ENCODE peak calls at places on chromosomes 1 and 21, in six cellular contexts. Z, W, B, C, V and I are unnamed samples.

GRCh38 chr1:39631361-39632331 is 7.8 kb downstream of the HEYL start:
- DNase-seq in C (no peak), Z (no peak), V (peak), B (no peak), W (no peak), I (no peak)

GRCh38 chr1:18256318-18257235 is 149.0 kb downstream of the IGSF21 start:
- DNase-seq in C (no peak), Z (peak), V (peak), W (no peak), B (peak), I (peak)

GRCh38 chr1:19209439-19209989 is 552 bp downstream of the UBR4 start:
- DNase-seq in W (peak), C (peak), B (no peak), Z (no peak), V (peak), I (no peak)

GRCh38 chr21:32978346-32979270 is 47.1 kb upstream of the OLIG2 start:
- DNase-seq in C (no peak), W (no peak), B (no peak), V (no peak), Z (no peak), I (no peak)

GRCh38 chr21:42835211-42835610 is 44.1 kb downstream of the WDR4 start:
- DNase-seq in Z (no peak), C (no peak), B (no peak), V (no peak), W (no peak), I (no peak)

GRCh38 chr1:9010781-9011323 is 15.4 kb downstream of the SLC2A7 start:
- DNase-seq in B (no peak), V (no peak), Z (no peak), C (no peak), W (no peak), I (no peak)

GRCh38 chr1:26957306-26957705 is 3.0 kb downstream of the KDF1 start:
- DNase-seq in W (no peak), C (no peak), B (no peak), Z (no peak), V (peak), I (no peak)

GRCh38 chr1:222286039-222286438 is 261.9 kb downstream of the HHIPL2 start:
- DNase-seq in W (no peak), B (no peak), V (no peak), Z (no peak), C (peak), I (no peak)

GRCh38 chr1:241706967-241707366 is 54.9 kb downstream of the WDR64 start:
- DNase-seq in Z (no peak), W (no peak), V (peak), C (peak), B (no peak), I (no peak)

GRCh38 chr21:44713846-44714245 is 2.5 kb upstream of the TSPEAR start:
- DNase-seq in B (no peak), V (no peak), Z (peak), C (no peak), W (no peak), I (no peak)

GRCh38 chr1:219639843-219640606 is 27.1 kb upstream of the ZC3H11B start:
- DNase-seq in Z (no peak), V (no peak), W (peak), C (no peak), B (no peak), I (no peak)

GRCh38 chr1:156076609-156077429 is 5.4 kb downstream of the MEX3A start:
- DNase-seq in V (no peak), Z (peak), W (no peak), B (peak), C (no peak), I (no peak)

GRCh38 chr1:44524180-44524579 is 119.1 kb downstream of the RNF220 start:
- DNase-seq in Z (peak), B (peak), V (no peak), W (no peak), C (no peak), I (no peak)

GRCh38 chr1:172642970-172643369 is 15.9 kb upstream of the FASLG start:
- DNase-seq in B (no peak), W (no peak), C (no peak), V (no peak), Z (no peak), I (no peak)

GRCh38 chr1:24118410-24119242 is 6.7 kb upstream of the MYOM3 start:
- DNase-seq in W (no peak), C (no peak), Z (no peak), B (no peak), V (no peak), I (no peak)

GRCh38 chr1:6971699-6972098 is 186.4 kb downstream of the CAMTA1 start:
- DNase-seq in V (no peak), W (no peak), B (no peak), C (no peak), Z (no peak), I (no peak)

GRCh38 chr1:151970641-151971040 is 23.0 kb downstream of the S100A10 start:
- DNase-seq in C (no peak), Z (no peak), W (no peak), B (no peak), V (no peak), I (no peak)

GRCh38 chr1:234727018-234727757 is 117.2 kb upstream of the IRF2BP2 start:
- DNase-seq in W (peak), C (no peak), B (no peak), V (no peak), Z (no peak), I (no peak)

GRCh38 chr1:109827466-109827865 is 63.7 kb upstream of the EPS8L3 start:
- DNase-seq in V (no peak), Z (no peak), W (no peak), C (no peak), B (no peak), I (no peak)

GRCh38 chr1:153728305-153729066 is 636 bp downstream of the INTS3 start:
- DNase-seq in C (peak), B (peak), W (peak), Z (peak), V (no peak), I (no peak)

GRCh38 chr21:42010507-42011493 is 640 bp upstream of the ZBTB21 start:
- DNase-seq in Z (no peak), V (peak), C (peak), B (peak), W (no peak), I (peak)

GRCh38 chr21:43371786-43372185 is 55.1 kb downstream of the SIK1 start:
- DNase-seq in V (no peak), Z (no peak), C (no peak), W (no peak), B (no peak), I (no peak)

GRCh38 chr1:173479649-173480048 is 2.5 kb downstream of the PRDX6 start:
- DNase-seq in Z (no peak), V (no peak), B (no peak), C (peak), W (peak), I (no peak)

GRCh38 chr1:243489681-243490080 is 233.8 kb downstream of the SDCCAG8 start:
- DNase-seq in Z (no peak), B (no peak), W (no peak), C (no peak), V (no peak), I (no peak)

GRCh38 chr1:235783148-235783776 is 83.4 kb downstream of the LYST start:
- DNase-seq in W (peak), Z (no peak), C (peak), B (no peak), V (no peak), I (peak)

GRCh38 chr1:172638885-172639831 is 19.7 kb upstream of the FASLG start:
- DNase-seq in W (peak), V (peak), C (peak), Z (no peak), B (no peak), I (no peak)

GRCh38 chr1:110056284-110056680 is 14.2 kb downstream of the ALX3 start:
- DNase-seq in V (no peak), B (no peak), C (no peak), W (no peak), Z (no peak), I (no peak)

GRCh38 chr1:42430751-42431150 is 25.1 kb downstream of the ZMYND12 start:
- DNase-seq in Z (no peak), V (no peak), C (no peak), W (no peak), B (no peak), I (no peak)

GRCh38 chr1:52904590-52905375 is 16.8 kb downstream of the ECHDC2 start:
- DNase-seq in C (no peak), V (no peak), Z (peak), W (no peak), B (peak), I (no peak)

GRCh38 chr21:39029086-39029772 is 154.0 kb downstream of the PSMG1 start:
- DNase-seq in Z (no peak), W (peak), B (no peak), V (no peak), C (peak), I (no peak)

GRCh38 chr21:32771134-32771523 is 426 bp downstream of the PAXBP1 start:
- DNase-seq in Z (peak), V (peak), W (peak), C (peak), B (peak), I (no peak)

GRCh38 chr1:204188959-204189639 is 7.2 kb downstream of the KISS1 start:
- DNase-seq in B (no peak), C (no peak), W (no peak), V (no peak), Z (no peak), I (no peak)

GRCh38 chr1:203650012-203650836 is 23.6 kb downstream of the ATP2B4 start:
- DNase-seq in V (peak), W (peak), Z (peak), B (peak), C (peak), I (no peak)

DNA sequence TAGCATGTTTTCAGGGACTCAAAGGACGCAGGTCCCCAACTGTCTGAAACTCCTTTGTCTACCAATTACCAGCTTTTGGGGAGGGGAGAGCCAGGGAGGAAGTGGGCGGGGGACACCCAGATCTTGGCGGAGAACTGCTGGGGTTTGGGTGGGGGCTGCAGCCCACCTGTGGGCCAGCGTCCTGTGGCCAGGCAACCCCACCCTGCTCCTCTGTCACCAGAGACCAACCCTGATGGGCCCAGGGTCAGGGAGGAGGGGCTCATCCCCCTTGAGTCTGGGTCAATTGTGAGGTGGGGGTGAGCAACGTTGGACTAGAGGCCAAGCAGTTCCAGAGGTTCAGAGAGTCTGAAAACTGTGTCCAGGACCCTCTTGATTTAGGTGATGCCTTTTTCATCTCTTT is 96.1 kb upstream of the TARDBP start:
- DNase-seq in V (no peak), W (no peak), B (no peak), C (no peak), Z (no peak), I (no peak)
- H4K91ac ChIP-seq in V (no peak), W (no peak), B (no peak), C (no peak), Z (no peak), I (no peak)

GRCh38 chr1:21022279-21023040 is 154.2 kb downstream of the EIF4G3 start:
- DNase-seq in C (peak), V (peak), W (peak), Z (no peak), B (no peak), I (no peak)
- H3K9ac ChIP-seq in C (peak), V (no peak), W (no peak), Z (no peak), B (no peak), I (no peak)

DNA sequence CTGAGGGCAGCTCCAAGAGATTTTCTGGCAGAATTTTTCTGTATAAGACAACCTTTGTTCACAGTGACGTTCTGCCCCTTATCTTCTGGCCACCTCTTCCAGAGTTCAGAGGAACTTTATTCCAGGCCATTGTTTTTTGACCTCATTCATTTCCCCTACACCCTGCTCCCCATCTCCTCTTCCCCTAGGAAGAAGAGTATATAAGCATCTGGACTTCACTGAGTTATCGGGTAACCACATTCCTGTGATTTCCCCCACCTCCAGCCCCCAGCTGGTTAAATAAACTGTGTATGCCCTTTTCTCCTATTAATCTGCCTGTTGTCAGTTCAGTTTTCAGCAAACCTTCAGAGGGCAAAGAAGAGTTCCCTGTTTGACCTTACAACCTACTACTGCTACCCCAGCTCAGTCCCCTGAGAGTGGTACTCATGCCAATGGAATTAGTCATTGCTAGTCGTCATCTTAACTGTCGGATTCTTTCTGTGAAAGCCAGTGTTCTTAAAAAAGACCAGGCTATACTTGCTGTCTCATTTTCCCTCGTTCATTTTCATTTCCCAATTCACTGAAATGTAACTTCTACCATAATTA is 14.3 kb upstream of the ALG14 start:
- DNase-seq in C (peak), Z (no peak), B (peak), W (peak), V (no peak), I (no peak)
- H4K91ac ChIP-seq in C (no peak), Z (no peak), B (no peak), W (no peak), V (peak), I (no peak)

DNA sequence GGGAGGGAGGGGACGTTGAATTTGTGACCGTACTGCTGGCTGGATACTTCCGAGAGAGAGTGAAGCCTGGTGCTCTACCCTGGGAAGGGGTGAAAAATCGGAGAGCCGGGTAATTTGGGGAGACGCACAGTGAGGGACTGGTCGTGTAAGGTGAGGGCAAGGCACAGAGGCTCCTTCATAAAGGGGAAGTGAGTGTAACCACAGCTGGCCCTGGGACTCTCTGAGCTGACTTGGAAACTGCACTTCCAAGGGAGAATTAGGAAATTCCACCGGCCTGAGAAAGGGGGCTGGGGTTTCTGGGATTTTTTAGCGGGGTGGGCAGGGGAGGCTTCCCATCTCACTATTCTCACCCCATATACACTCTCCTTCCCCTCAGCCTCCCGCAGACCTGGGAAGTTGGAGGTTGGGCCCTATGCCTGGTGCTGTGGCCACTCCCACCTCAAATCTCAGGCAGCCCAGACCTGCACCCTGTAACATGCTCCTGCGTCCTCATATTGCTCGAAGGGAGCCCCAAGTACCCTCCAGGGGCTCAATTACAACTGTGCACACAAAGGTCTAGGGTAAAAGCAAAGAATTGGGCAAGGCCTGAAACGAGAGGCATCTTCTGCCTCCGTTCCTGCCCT is 88.2 kb upstream of the IPO9 start:
- DNase-seq in C (no peak), Z (no peak), V (no peak), W (no peak), B (no peak), I (no peak)
- H3K9ac ChIP-seq in C (peak), Z (no peak), V (no peak), W (peak), B (peak), I (peak)

GRCh38 chr1:3925762-3926161 is 25.7 kb upstream of the C1orf174 start:
- DNase-seq in V (no peak), B (no peak), W (no peak), C (no peak), Z (no peak), I (no peak)
- H4K91ac ChIP-seq in V (no peak), B (no peak), W (no peak), C (no peak), Z (no peak), I (no peak)

GRCh38 chr1:181159451-181160151 is 71.1 kb downstream of the IER5 start:
- DNase-seq in C (no peak), Z (no peak), W (peak), V (no peak), B (no peak), I (no peak)
- H3K9ac ChIP-seq in C (no peak), Z (no peak), W (no peak), V (no peak), B (no peak), I (peak)

GRCh38 chr1:1120866-1121563 is 5.1 kb upstream of the C1orf159 start:
- DNase-seq in Z (no peak), C (no peak), W (no peak), B (no peak), V (no peak), I (no peak)

GRCh38 chr1:1121611-1122077 is 5.8 kb upstream of the C1orf159 start:
- DNase-seq in C (no peak), B (no peak), Z (no peak), V (no peak), W (no peak), I (no peak)

GRCh38 chr1:1122981-1123480 is 7.1 kb upstream of the C1orf159 start:
- DNase-seq in Z (peak), W (no peak), C (peak), V (peak), B (no peak), I (no peak)

GRCh38 chr1:1123581-1124507 is 8.0 kb upstream of the C1orf159 start:
- DNase-seq in V (no peak), Z (no peak), C (peak), W (peak), B (no peak), I (no peak)

DNA sequence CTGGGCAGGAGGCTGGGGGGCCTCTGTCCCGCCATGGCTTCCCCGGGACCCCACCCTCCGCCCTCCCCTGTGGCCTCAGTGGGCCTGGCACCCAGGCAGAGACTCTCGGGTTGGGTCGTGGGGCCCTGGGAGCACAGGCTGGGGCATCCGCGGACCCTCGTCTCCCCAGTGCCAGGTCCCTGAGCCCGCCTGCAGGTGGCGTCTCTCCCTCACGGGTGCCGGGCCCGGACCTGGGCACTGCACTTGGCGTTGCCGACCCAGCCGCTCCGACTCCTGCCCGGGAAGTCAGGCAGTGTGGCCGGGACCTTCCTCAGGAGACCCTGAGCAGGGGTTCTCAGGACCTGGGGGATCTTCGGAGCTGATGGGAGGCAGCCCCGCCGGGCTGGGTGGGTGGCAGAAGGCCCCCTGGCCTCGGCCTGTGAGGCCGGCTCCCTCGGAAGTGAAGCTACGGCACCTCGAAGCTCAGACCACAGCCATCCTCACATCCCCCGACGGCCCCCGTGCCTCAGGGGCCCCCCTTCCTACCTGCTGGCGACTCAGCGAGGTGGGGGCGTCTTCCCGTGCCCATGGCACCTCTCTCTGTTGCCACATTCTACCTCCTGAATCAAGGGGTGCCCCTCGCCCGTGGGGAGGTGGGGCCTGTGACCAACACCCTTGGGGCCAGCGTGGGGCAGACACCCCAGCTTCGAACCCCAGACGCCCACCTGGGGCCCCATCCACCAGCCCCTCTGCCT is 6.4 kb upstream of the C1orf159 start:
- DNase-seq in V (peak), W (peak), B (peak), Z (peak), C (peak), I (peak)
- H4K91ac ChIP-seq in V (no peak), W (peak), B (no peak), Z (peak), C (peak), I (no peak)

DNA sequence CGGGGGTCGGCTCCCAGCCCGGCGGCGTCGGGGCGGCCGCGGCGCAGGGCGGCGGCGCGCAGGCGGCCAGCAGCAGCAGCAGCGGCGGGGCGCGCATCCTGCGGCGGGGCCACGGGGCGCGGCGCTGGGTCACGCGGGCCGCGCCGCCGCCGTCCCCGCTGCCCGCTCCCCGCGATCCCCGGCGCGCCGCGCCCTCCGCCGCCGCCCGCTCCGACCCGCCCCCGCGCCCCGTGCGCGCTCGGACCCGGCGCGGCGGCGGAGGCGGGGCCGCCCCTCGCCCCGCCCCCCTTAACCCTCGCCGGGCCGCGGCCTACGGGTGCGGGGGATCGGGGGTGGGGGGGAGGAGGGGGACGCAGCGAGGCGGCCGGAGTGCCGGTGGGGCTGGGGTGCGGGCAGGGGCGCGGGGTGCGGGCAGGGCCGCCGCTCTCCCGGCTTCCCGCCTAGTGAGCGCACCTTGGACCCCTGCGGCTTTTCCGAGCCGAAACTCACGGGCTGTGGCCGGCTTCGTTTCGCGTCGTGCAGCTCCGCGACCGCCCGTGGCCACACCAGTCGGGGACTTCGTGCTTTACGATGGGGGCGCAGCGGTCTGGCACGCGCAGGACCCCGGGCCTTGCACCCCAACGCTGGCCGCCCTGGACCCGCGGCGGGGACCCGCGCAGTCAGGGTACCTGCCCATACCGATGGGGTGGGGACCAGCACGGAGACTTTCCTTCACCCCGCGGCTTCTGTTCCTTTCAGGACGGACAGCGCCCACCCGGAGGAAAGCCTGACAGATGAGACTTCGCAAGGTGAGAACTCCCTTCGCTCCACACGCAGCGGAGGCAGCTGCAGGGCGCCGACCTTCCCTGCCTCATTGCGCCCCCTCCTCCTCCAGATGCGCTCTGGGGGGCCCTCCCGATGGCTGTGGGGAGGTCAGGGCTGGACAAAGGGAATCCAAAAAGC is at the start of gene FNDC10:
- DNase-seq in Z (peak), B (peak), C (no peak), V (no peak), W (no peak), I (no peak)
- H3K9ac ChIP-seq in Z (peak), B (no peak), C (no peak), V (no peak), W (peak), I (peak)